ENCODE peak calls at places on chromosomes 11 and 22, in six cellular contexts. One of them, this sample, is unnamed.

GRCh38 chr11:130403301-130403804 is 25.1 kb downstream of the ADAMTS8 start:
- DNase-seq in H9: peak; percentile 51
- DNase-seq in kidney: no peak
- DNase-seq in heart left ventricle: peak; percentile 83
- DNase-seq in GM23338: peak; percentile 51
- DNase-seq in HepG2: no peak
- DNase-seq in this sample: peak; percentile 78

GRCh38 chr11:1047576-1048156 is 11.1 kb upstream of the MUC6 start:
- DNase-seq in H9: no peak
- DNase-seq in kidney: peak; percentile 48
- DNase-seq in heart left ventricle: no peak
- DNase-seq in GM23338: no peak
- DNase-seq in HepG2: no peak
- DNase-seq in this sample: no peak

GRCh38 chr11:27087425-27087824 is 46.8 kb downstream of the BBOX1 start:
- DNase-seq in H9: no peak
- DNase-seq in kidney: no peak
- DNase-seq in heart left ventricle: no peak
- DNase-seq in GM23338: no peak
- DNase-seq in HepG2: no peak
- DNase-seq in this sample: peak; percentile 27

GRCh38 chr11:85626496-85626895 is 648 bp downstream of the DLG2 start:
- DNase-seq in H9: no peak
- DNase-seq in kidney: no peak
- DNase-seq in heart left ventricle: no peak
- DNase-seq in GM23338: no peak
- DNase-seq in HepG2: no peak
- DNase-seq in this sample: no peak

GRCh38 chr11:4903484-4903883 is at the start of gene OR51A7:
- DNase-seq in H9: no peak
- DNase-seq in kidney: no peak
- DNase-seq in heart left ventricle: no peak
- DNase-seq in GM23338: no peak
- DNase-seq in HepG2: no peak
- DNase-seq in this sample: no peak

GRCh38 chr11:76337469-76337868 is 43.5 kb downstream of the THAP12 start:
- DNase-seq in H9: no peak
- DNase-seq in kidney: no peak
- DNase-seq in heart left ventricle: no peak
- DNase-seq in GM23338: no peak
- DNase-seq in HepG2: no peak
- DNase-seq in this sample: no peak

GRCh38 chr11:96607890-96608558 is 218.2 kb downstream of the JRKL start:
- DNase-seq in H9: peak; percentile 41
- DNase-seq in kidney: no peak
- DNase-seq in heart left ventricle: no peak
- DNase-seq in GM23338: peak; percentile 49
- DNase-seq in HepG2: no peak
- DNase-seq in this sample: no peak

GRCh38 chr22:46028069-46028991 is 51.4 kb upstream of the WNT7B start:
- DNase-seq in H9: no peak
- DNase-seq in kidney: peak; percentile 66
- DNase-seq in heart left ventricle: no peak
- DNase-seq in GM23338: no peak
- DNase-seq in HepG2: no peak
- DNase-seq in this sample: no peak

GRCh38 chr11:134266440-134266839 is 9.7 kb upstream of the GLB1L3 start:
- DNase-seq in H9: no peak
- DNase-seq in kidney: no peak
- DNase-seq in heart left ventricle: no peak
- DNase-seq in GM23338: no peak
- DNase-seq in HepG2: no peak
- DNase-seq in this sample: no peak

GRCh38 chr22:26471522-26471921 is 12.1 kb downstream of the HPS4 start:
- DNase-seq in H9: no peak
- DNase-seq in kidney: no peak
- DNase-seq in heart left ventricle: no peak
- DNase-seq in GM23338: no peak
- DNase-seq in HepG2: peak; percentile 31
- DNase-seq in this sample: peak; percentile 98

GRCh38 chr11:41983458-41983857 is 524.0 kb upstream of the LRRC4C start:
- DNase-seq in H9: no peak
- DNase-seq in kidney: no peak
- DNase-seq in heart left ventricle: no peak
- DNase-seq in GM23338: no peak
- DNase-seq in HepG2: no peak
- DNase-seq in this sample: peak; percentile 6

GRCh38 chr11:113553235-113553634 is 78.0 kb upstream of the DRD2 start:
- DNase-seq in H9: peak; percentile 73
- DNase-seq in kidney: no peak
- DNase-seq in heart left ventricle: no peak
- DNase-seq in GM23338: peak; percentile 69
- DNase-seq in HepG2: no peak
- DNase-seq in this sample: peak; percentile 78

GRCh38 chr11:72776117-72776843 is 17.6 kb downstream of the STARD10 start:
- DNase-seq in H9: no peak
- DNase-seq in kidney: no peak
- DNase-seq in heart left ventricle: no peak
- DNase-seq in GM23338: no peak
- DNase-seq in HepG2: no peak
- DNase-seq in this sample: no peak

GRCh38 chr11:114466742-114467141 is 27.5 kb downstream of the REXO2 start:
- DNase-seq in H9: no peak
- DNase-seq in kidney: no peak
- DNase-seq in heart left ventricle: no peak
- DNase-seq in GM23338: no peak
- DNase-seq in HepG2: no peak
- DNase-seq in this sample: no peak

GRCh38 chr11:121727942-121728341 is 275.2 kb upstream of the SORL1-AS1 start:
- DNase-seq in H9: no peak
- DNase-seq in kidney: no peak
- DNase-seq in heart left ventricle: no peak
- DNase-seq in GM23338: no peak
- DNase-seq in HepG2: no peak
- DNase-seq in this sample: no peak

GRCh38 chr11:134019500-134019899 is 49.4 kb upstream of the JAM3 start:
- DNase-seq in H9: no peak
- DNase-seq in kidney: no peak
- DNase-seq in heart left ventricle: no peak
- DNase-seq in GM23338: no peak
- DNase-seq in HepG2: no peak
- DNase-seq in this sample: no peak

GRCh38 chr11:2737876-2738275 is 38.1 kb upstream of the KCNQ1OT1 start:
- DNase-seq in H9: no peak
- DNase-seq in kidney: peak; percentile 65
- DNase-seq in heart left ventricle: no peak
- DNase-seq in GM23338: no peak
- DNase-seq in HepG2: no peak
- DNase-seq in this sample: no peak

GRCh38 chr11:69074375-69074774 is 25.6 kb downstream of the TPCN2 start:
- DNase-seq in H9: no peak
- DNase-seq in kidney: no peak
- DNase-seq in heart left ventricle: no peak
- DNase-seq in GM23338: no peak
- DNase-seq in HepG2: no peak
- DNase-seq in this sample: no peak

GRCh38 chr11:69078508-69078907 is 29.8 kb downstream of the TPCN2 start:
- DNase-seq in H9: no peak
- DNase-seq in kidney: no peak
- DNase-seq in heart left ventricle: no peak
- DNase-seq in GM23338: no peak
- DNase-seq in HepG2: no peak
- DNase-seq in this sample: no peak

GRCh38 chr11:69074786-69075185 is 26.1 kb downstream of the TPCN2 start:
- DNase-seq in H9: no peak
- DNase-seq in kidney: no peak
- DNase-seq in heart left ventricle: no peak
- DNase-seq in GM23338: no peak
- DNase-seq in HepG2: no peak
- DNase-seq in this sample: no peak

GRCh38 chr11:69075421-69076128 is 26.8 kb downstream of the TPCN2 start:
- DNase-seq in H9: no peak
- DNase-seq in kidney: no peak
- DNase-seq in heart left ventricle: peak; percentile 91
- DNase-seq in GM23338: no peak
- DNase-seq in HepG2: no peak
- DNase-seq in this sample: no peak

GRCh38 chr11:69076129-69076791 is 27.5 kb downstream of the TPCN2 start:
- DNase-seq in H9: no peak
- DNase-seq in kidney: no peak
- DNase-seq in heart left ventricle: no peak
- DNase-seq in GM23338: no peak
- DNase-seq in HepG2: no peak
- DNase-seq in this sample: no peak
- H3K27ac ChIP-seq in H9: no peak overlapping the region
- H3K27ac ChIP-seq in kidney: no peak overlapping the region
- H3K27ac ChIP-seq in heart left ventricle: peak overlapping the region; percentile 23
- H3K27ac ChIP-seq in GM23338: no peak overlapping the region
- H3K27ac ChIP-seq in HepG2: no peak overlapping the region
- H3K27ac ChIP-seq in this sample: no peak overlapping the region

GRCh38 chr11:16160146-16160545 is 196.2 kb downstream of the SOX6 start:
- DNase-seq in H9: no peak
- DNase-seq in kidney: no peak
- DNase-seq in heart left ventricle: no peak
- DNase-seq in GM23338: no peak
- DNase-seq in HepG2: no peak
- DNase-seq in this sample: no peak
- H3K4me1 ChIP-seq in H9: no peaks in the 10 kb centered on the region
- H3K4me1 ChIP-seq in kidney: no peaks in the 10 kb centered on the region
- H3K4me1 ChIP-seq in heart left ventricle: no peaks in the 10 kb centered on the region
- H3K4me1 ChIP-seq in GM23338: no peaks in the 10 kb centered on the region
- H3K4me1 ChIP-seq in HepG2: peaks cover 17% of the 10 kb centered on the region
- H3K4me1 ChIP-seq in this sample: peaks cover 32% of the 10 kb centered on the region

DNA sequence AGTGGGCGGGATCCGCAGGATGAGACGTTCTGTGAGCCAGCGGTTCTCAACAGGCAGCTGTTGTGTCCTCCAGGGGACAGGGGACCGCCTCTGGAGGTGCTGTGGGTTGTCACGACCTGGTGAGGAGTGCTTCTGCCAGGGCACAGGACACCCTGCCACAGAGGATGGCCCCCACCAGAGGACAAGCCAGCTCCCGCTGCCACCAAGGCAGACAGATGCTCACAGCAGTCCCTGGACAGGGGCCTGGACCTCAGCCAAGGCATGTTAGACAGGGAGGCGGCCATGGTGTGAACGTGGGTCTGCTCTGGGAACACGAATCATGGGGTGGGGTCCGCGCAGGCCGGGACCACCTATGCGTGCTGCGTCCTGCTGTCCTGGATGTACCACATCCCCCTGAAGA is 11.7 kb downstream of the CRELD2 start:
- DNase-seq in H9: no peak
- DNase-seq in kidney: no peak
- DNase-seq in heart left ventricle: no peak
- DNase-seq in GM23338: no peak
- DNase-seq in HepG2: no peak
- DNase-seq in this sample: no peak
- H3K27ac ChIP-seq in H9: no peak overlapping the region
- H3K27ac ChIP-seq in kidney: no peak overlapping the region
- H3K27ac ChIP-seq in heart left ventricle: no peak overlapping the region
- H3K27ac ChIP-seq in GM23338: no peak overlapping the region
- H3K27ac ChIP-seq in HepG2: no peak overlapping the region
- H3K27ac ChIP-seq in this sample: no peak overlapping the region

DNA sequence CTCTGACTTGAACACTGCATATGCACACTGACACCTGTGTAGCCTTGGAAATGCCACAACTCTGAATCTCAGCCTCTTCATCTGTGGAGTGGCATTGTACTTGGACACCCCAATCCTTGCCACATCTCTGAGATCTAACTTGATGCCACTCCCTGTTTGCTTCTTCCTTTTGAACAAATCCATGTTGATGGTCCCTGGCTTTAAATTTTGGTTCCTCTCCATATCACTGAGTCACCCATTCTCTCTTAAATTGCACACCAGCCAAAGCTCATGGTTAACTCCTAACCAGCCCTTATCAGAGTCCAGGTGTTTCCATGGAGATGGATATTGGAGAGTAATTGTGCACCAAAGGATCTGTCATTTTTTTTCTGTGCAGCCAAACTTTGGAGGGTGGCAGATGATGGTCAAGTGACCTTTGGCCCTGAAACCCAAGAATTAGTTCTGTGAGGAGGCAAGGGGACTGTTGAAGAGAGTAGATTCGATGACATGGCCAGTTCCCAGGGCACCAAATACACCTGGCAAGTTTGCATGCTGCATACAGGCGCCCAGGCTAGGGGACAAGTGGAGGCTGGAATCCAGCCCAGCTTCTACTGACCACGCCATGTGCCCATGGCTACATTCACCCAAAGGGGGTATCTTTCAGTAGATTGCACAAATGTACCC is 25.1 kb upstream of the PAMR1 start:
- DNase-seq in H9: no peak
- DNase-seq in kidney: no peak
- DNase-seq in heart left ventricle: no peak
- DNase-seq in GM23338: no peak
- DNase-seq in HepG2: no peak
- DNase-seq in this sample: no peak
- H3K4me1 ChIP-seq in H9: peaks cover 3% of the 10 kb centered on the region
- H3K4me1 ChIP-seq in kidney: no peaks in the 10 kb centered on the region
- H3K4me1 ChIP-seq in heart left ventricle: peaks cover 4% of the 10 kb centered on the region
- H3K4me1 ChIP-seq in GM23338: peaks cover 8% of the 10 kb centered on the region
- H3K4me1 ChIP-seq in HepG2: no peaks in the 10 kb centered on the region
- H3K4me1 ChIP-seq in this sample: peaks cover 16% of the 10 kb centered on the region

This sample was measured in foreskin keratinocyte.